ENCODE peak calls at places on chromosomes 2 and 18, in six cellular contexts. K, D, B, P, S and M are unnamed samples.

GRCh38 chr2:225806105-225806504 is 406.6 kb downstream of the NYAP2 start:
- DNase-seq in K (no peak), D (no peak), B (no peak), P (no peak), S (no peak), M (no peak)

GRCh38 chr2:95057535-95058453 is 32.3 kb downstream of the MAL start:
- DNase-seq in K (no peak), D (no peak), B (no peak), P (no peak), S (no peak), M (no peak)

GRCh38 chr2:634670-635395 is 42.4 kb downstream of the TMEM18 start:
- DNase-seq in K (no peak), D (peak), B (no peak), P (peak), S (no peak), M (no peak)

GRCh38 chr2:47029737-47030524 is 114.3 kb upstream of the MCFD2 start:
- DNase-seq in K (no peak), D (no peak), B (no peak), P (no peak), S (no peak), M (no peak)

GRCh38 chr2:125680809-125681208 is 975.1 kb upstream of the GYPC start:
- DNase-seq in K (no peak), D (no peak), B (no peak), P (no peak), S (no peak), M (no peak)

GRCh38 chr18:9517869-9518268 is 42.6 kb downstream of the RALBP1 start:
- DNase-seq in K (no peak), D (no peak), B (no peak), P (no peak), S (no peak), M (no peak)

GRCh38 chr2:1546023-1546591 is 132.8 kb downstream of the TPO start:
- DNase-seq in K (peak), D (no peak), B (no peak), P (no peak), S (no peak), M (no peak)

GRCh38 chr2:230886207-230886606 is 21.5 kb downstream of the ITM2C start:
- DNase-seq in K (no peak), D (no peak), B (no peak), P (no peak), S (no peak), M (no peak)

GRCh38 chr2:143946436-143947385 is 573.2 kb downstream of the ZEB2 start:
- DNase-seq in K (no peak), D (no peak), B (no peak), P (no peak), S (peak), M (no peak)

GRCh38 chr2:157971702-157972101 is 95.6 kb upstream of the ACVR1 start:
- DNase-seq in K (no peak), D (no peak), B (no peak), P (no peak), S (no peak), M (no peak)

GRCh38 chr2:128385365-128385764 is 66.7 kb upstream of the HS6ST1 start:
- DNase-seq in K (no peak), D (no peak), B (no peak), P (no peak), S (no peak), M (no peak)

GRCh38 chr2:64114063-64114911 is 29.9 kb downstream of the PELI1 start:
- DNase-seq in K (peak), D (peak), B (no peak), P (no peak), S (peak), M (no peak)

GRCh38 chr2:129242201-129242710 is 737.2 kb upstream of the RAB6C start:
- DNase-seq in K (no peak), D (no peak), B (no peak), P (no peak), S (no peak), M (no peak)

GRCh38 chr2:20698916-20699613 is 32.1 kb downstream of the GDF7 start:
- DNase-seq in K (no peak), D (no peak), B (no peak), P (no peak), S (no peak), M (no peak)

GRCh38 chr18:80033181-80034067 is 810 bp upstream of the RBFA start:
- DNase-seq in K (no peak), D (no peak), B (peak), P (peak), S (no peak), M (no peak)

GRCh38 chr2:83786140-83786539 is 672.9 kb downstream of the SUCLG1 start:
- DNase-seq in K (no peak), D (no peak), B (no peak), P (no peak), S (no peak), M (no peak)

GRCh38 chr18:48254077-48254602 is 155.0 kb downstream of the ZBTB7C start:
- DNase-seq in K (no peak), D (no peak), B (no peak), P (no peak), S (no peak), M (no peak)

GRCh38 chr2:217090024-217090473 is 230.2 kb upstream of the TNP1 start:
- DNase-seq in K (no peak), D (no peak), B (no peak), P (no peak), S (no peak), M (no peak)

GRCh38 chr2:23824777-23825212 is 102.1 kb downstream of the ATAD2B start:
- DNase-seq in K (no peak), D (no peak), B (no peak), P (no peak), S (no peak), M (no peak)

GRCh38 chr2:11101430-11101829 is 53.8 kb upstream of the SLC66A3 start:
- DNase-seq in K (no peak), D (no peak), B (no peak), P (no peak), S (no peak), M (no peak)

GRCh38 chr2:124683536-124684407 is 658.7 kb downstream of the CNTNAP5 start:
- DNase-seq in K (no peak), D (no peak), B (no peak), P (no peak), S (peak), M (no peak)

GRCh38 chr2:71779306-71779855 is 326.0 kb downstream of the DYSF start:
- DNase-seq in K (peak), D (no peak), B (no peak), P (peak), S (no peak), M (no peak)

GRCh38 chr2:222693837-222694236 is 22.4 kb downstream of the MOGAT1 start:
- DNase-seq in K (no peak), D (no peak), B (no peak), P (no peak), S (no peak), M (no peak)

GRCh38 chr18:11089931-11090715 is 59.2 kb downstream of the PIEZO2 start:
- DNase-seq in K (no peak), D (no peak), B (no peak), P (no peak), S (no peak), M (no peak)

GRCh38 chr2:200795044-200795443 is 16.7 kb upstream of the BZW1 start:
- DNase-seq in K (no peak), D (no peak), B (no peak), P (no peak), S (no peak), M (no peak)

GRCh38 chr18:55048892-55049291 is 89.6 kb upstream of the CCDC68 start:
- DNase-seq in K (no peak), D (no peak), B (no peak), P (no peak), S (no peak), M (no peak)

GRCh38 chr2:144849612-144850011 is 329.7 kb upstream of the ZEB2 start:
- DNase-seq in K (no peak), D (no peak), B (no peak), P (no peak), S (no peak), M (no peak)

GRCh38 chr2:47225061-47225783 is 70.1 kb upstream of the STPG4 start:
- DNase-seq in K (peak), D (peak), B (no peak), P (peak), S (no peak), M (peak)

GRCh38 chr2:137888845-137889244 is 75.4 kb upstream of the HNMT start:
- DNase-seq in K (no peak), D (no peak), B (no peak), P (no peak), S (no peak), M (no peak)

GRCh38 chr2:118982039-118982438 is 40.0 kb downstream of the MARCO start:
- DNase-seq in K (no peak), D (no peak), B (no peak), P (no peak), S (no peak), M (no peak)

GRCh38 chr2:2291500-2292260 is 39.4 kb downstream of the MYT1L start:
- DNase-seq in K (no peak), D (no peak), B (no peak), P (no peak), S (no peak), M (no peak)

GRCh38 chr18:62954341-62954740 is 239.0 kb downstream of the PHLPP1 start:
- DNase-seq in K (no peak), D (no peak), B (no peak), P (no peak), S (no peak), M (no peak)

GRCh38 chr2:234335676-234336228 is 161.1 kb downstream of the ARL4C start:
- DNase-seq in K (no peak), D (no peak), B (peak), P (peak), S (peak), M (peak)

GRCh38 chr2:66440011-66440542 is 5.2 kb downstream of the MEIS1 start:
- DNase-seq in K (no peak), D (no peak), B (no peak), P (no peak), S (no peak), M (no peak)

DNA sequence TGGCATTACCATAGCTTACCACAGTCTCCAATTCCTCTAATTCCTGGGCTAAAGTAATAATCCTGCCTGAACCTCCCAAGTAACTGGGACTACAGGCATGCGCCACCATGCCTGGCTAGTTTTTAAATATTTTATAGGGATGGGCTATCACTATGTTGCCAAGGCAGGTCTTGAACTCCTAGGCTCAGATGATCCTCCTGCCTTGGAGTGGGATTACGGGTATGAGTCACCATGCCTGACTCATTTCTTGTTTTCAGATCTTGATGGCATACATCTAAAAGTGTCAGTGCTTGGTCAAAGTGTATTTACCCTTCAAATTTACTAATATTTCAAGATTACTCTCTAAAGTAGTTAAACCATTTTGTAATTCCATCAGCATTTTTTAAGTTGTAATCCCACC is 9.4 kb upstream of the SOCS6 start:
- DNase-seq in K (no peak), D (no peak), B (no peak), P (no peak), S (no peak), M (no peak)
- H3K4me3 ChIP-seq in K (no peak), D (no peak), B (no peak), P (no peak), S (no peak), M (no peak)

GRCh38 chr2:59887348-59887747 is 666.1 kb downstream of the BCL11A start:
- DNase-seq in K (no peak), D (no peak), B (no peak), P (no peak), S (no peak), M (no peak)

GRCh38 chr2:59886758-59887157 is 666.7 kb downstream of the BCL11A start:
- DNase-seq in K (no peak), D (no peak), B (no peak), P (no peak), S (no peak), M (no peak)

GRCh38 chr2:59888706-59889105 is 664.7 kb downstream of the BCL11A start:
- DNase-seq in K (no peak), D (no peak), B (no peak), P (no peak), S (no peak), M (no peak)

GRCh38 chr2:59889305-59889704 is 664.1 kb downstream of the BCL11A start:
- DNase-seq in K (no peak), D (no peak), B (no peak), P (no peak), S (no peak), M (no peak)

DNA sequence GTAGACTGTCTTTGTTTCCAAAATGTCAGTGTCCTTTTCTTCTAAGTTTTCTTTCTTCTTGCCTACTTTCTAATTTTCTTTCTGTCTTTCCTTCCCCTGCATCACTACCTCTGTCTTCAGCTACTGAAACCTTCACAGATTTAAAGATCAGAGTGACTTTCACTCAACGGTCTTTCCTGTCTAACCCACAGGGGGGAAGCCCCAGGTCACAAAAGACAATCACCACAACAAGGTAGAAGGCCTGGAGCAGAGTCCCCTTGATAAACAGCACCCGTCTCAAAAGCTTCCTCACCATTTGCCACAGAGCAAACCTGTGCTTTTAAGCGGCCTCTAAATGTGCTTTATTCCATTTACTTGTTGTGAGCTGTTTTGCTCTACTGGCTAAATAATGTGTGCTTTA is 665.4 kb downstream of the BCL11A start:
- DNase-seq in K (no peak), D (no peak), B (no peak), P (no peak), S (no peak), M (no peak)
- TF ChIP-seq CTCF in K (no peak), D (no peak), B (no peak), P (no peak), S (no peak), M (no peak)

DNA sequence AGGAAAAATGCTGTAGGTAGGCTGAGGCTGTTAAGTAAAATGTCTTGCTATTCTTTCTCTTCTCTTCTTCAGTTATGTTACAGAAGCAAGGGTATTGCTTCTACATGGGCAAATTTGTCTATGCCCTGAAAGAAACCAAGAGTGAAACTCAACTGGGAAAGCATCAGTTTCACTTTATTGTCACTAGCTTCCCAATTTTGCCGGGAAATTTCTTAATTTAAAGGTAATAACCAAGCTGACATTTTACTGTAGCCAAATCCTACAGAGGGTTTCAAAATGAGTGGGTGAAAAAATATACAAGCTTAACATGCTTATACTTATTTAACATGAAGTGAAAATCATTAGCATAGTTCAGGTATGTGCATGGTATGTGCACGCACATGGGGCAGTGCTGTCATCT is 3.2 kb downstream of the TANK start:
- DNase-seq in K (no peak), D (no peak), B (no peak), P (no peak), S (no peak), M (no peak)
- H3K4me3 ChIP-seq in K (no peak), D (no peak), B (no peak), P (no peak), S (no peak), M (no peak)

DNA sequence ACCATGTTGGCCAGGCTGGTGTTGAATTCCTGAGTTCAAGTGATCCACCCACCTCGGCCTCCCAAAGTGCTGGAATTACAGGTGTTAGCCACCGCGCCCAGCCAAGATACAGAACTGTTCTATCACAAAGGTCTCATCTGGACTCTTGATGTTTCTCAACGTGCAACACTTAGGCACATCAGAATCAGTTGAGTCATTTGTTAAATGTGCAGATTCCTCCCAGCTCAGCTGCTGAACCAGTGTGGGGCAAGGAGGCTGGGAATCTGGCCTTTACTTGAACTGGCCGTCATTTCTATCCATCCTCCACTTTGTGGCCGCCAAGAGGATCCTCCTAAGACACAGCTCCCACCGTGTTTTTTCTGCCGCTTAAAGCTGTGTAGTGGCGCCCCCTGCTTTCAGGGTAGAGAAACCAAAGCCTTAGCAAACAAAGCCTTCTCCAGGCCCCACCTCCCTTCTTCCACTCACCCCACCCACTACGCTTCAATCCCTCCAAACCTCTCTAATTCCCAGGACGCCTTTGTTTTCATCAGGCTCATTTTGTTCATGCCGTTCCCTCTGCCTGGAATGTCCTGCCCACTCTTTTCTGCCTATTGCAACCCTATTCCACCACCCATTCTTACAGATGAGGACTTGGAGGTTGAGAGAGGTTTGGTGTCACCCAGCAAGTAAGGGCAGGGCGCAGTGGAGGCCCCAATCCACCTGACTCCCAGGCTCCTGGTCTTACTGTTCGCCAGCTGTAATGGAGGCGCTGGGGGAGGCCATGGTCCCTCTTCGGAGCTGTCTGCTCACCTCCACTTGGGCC is 776 bp upstream of the SPEG start:
- DNase-seq in K (no peak), D (no peak), B (no peak), P (no peak), S (no peak), M (no peak)
- TF ChIP-seq CTCF in K (peak), D (peak), B (no peak), P (peak), S (peak), M (no peak)

GRCh38 chr18:57427429-57428181 is 7.6 kb upstream of the ONECUT2 start:
- DNase-seq in K (no peak), D (no peak), B (no peak), P (no peak), S (no peak), M (no peak)
- H3K4me3 ChIP-seq in K (no peak), D (no peak), B (no peak), P (peak), S (no peak), M (no peak)

GRCh38 chr2:88188741-88189140 is 18.6 kb downstream of the THNSL2 start:
- DNase-seq in K (no peak), D (no peak), B (no peak), P (no peak), S (no peak), M (no peak)

GRCh38 chr2:88187038-88187676 is 17.0 kb downstream of the THNSL2 start:
- DNase-seq in K (no peak), D (no peak), B (no peak), P (no peak), S (no peak), M (peak)

GRCh38 chr2:88185480-88185879 is 15.3 kb downstream of the THNSL2 start:
- DNase-seq in K (no peak), D (no peak), B (no peak), P (no peak), S (no peak), M (no peak)

GRCh38 chr2:88190808-88191721 is 20.9 kb downstream of the THNSL2 start:
- DNase-seq in K (no peak), D (no peak), B (no peak), P (no peak), S (no peak), M (no peak)

GRCh38 chr2:88187927-88188326 is 17.8 kb downstream of the THNSL2 start:
- DNase-seq in K (no peak), D (no peak), B (no peak), P (no peak), S (no peak), M (no peak)
- TF ChIP-seq CTCF in K (no peak), D (peak), B (no peak), P (no peak), S (peak), M (no peak)

GRCh38 chr2:237696471-237696870 is 69.1 kb downstream of the LRRFIP1 start:
- DNase-seq in K (no peak), D (no peak), B (no peak), P (no peak), S (no peak), M (no peak)

GRCh38 chr2:237697586-237698337 is 70.4 kb downstream of the LRRFIP1 start:
- DNase-seq in K (no peak), D (no peak), B (no peak), P (no peak), S (no peak), M (no peak)

GRCh38 chr2:237694423-237695194 is 67.2 kb downstream of the LRRFIP1 start:
- DNase-seq in K (no peak), D (no peak), B (no peak), P (no peak), S (no peak), M (no peak)

GRCh38 chr2:237693281-237694039 is 66.1 kb downstream of the LRRFIP1 start:
- DNase-seq in K (no peak), D (peak), B (no peak), P (no peak), S (no peak), M (no peak)

DNA sequence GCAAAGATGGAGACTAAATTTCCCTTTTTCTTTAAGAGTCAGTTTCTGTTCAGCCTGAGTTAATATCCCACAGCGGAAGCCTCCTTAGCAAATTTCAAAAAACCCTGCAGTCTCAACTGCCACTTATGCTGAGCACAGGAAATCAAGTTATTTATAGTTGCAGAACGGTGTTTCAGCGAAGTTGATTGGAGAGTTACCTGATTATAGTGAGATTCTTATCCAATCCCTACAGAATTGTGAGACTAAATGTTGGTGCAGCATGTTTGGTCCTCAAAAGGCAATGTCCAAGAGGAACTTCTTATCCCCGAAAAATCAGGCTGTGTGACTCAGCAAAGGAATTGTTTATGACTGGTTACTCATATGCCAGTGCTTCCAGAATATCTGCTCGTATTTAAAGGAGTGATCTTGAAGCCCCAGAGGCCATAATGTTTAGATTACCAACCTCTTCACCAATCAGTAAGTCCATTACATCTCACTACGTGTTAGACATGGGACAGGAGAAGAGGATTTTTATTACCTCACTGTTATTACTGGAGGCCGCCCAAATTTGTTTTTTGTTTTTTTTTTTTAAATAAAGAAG is 67.9 kb downstream of the LRRFIP1 start:
- DNase-seq in K (peak), D (peak), B (no peak), P (no peak), S (peak), M (no peak)
- H3K4me3 ChIP-seq in K (no peak), D (no peak), B (no peak), P (peak), S (no peak), M (no peak)